ENCODE peak calls at places on chromosomes 6 and 20, in six cellular contexts. One of them, this sample, is unnamed.

GRCh38 chr6:153511896-153512496 is 380.9 kb upstream of the RGS17 start:
- DNase-seq in H9: peak; percentile 26
- DNase-seq in mesenchymal stem cell: peak; percentile 44
- DNase-seq in H1: no peak
- DNase-seq in IMR-90: peak; percentile 3
- DNase-seq in neuronal stem cell: peak; percentile 18
- DNase-seq in this sample: peak; percentile 55

GRCh38 chr6:35401514-35401913 is 50.6 kb upstream of the FANCE start:
- DNase-seq in H9: no peak
- DNase-seq in mesenchymal stem cell: no peak
- DNase-seq in neuronal stem cell: no peak
- DNase-seq in IMR-90: no peak
- DNase-seq in H1: no peak
- DNase-seq in this sample: no peak

GRCh38 chr20:42183147-42183546 is 565.0 kb upstream of the CHD6 start:
- DNase-seq in mesenchymal stem cell: no peak
- DNase-seq in H9: no peak
- DNase-seq in H1: no peak
- DNase-seq in IMR-90: no peak
- DNase-seq in neuronal stem cell: no peak
- DNase-seq in this sample: no peak

GRCh38 chr20:50691585-50692552 is 527 bp upstream of the RIPOR3 start:
- DNase-seq in mesenchymal stem cell: peak; percentile 86
- DNase-seq in H9: peak; percentile 55
- DNase-seq in neuronal stem cell: peak; percentile 35
- DNase-seq in H1: no peak
- DNase-seq in IMR-90: peak; percentile 69
- DNase-seq in this sample: peak; percentile 29

GRCh38 chr20:25269057-25269832 is 21.4 kb downstream of the PYGB start:
- DNase-seq in IMR-90: no peak
- DNase-seq in mesenchymal stem cell: no peak
- DNase-seq in H1: no peak
- DNase-seq in neuronal stem cell: no peak
- DNase-seq in H9: peak; percentile 8
- DNase-seq in this sample: no peak

GRCh38 chr6:43521836-43522235 is 4.9 kb downstream of the POLR1C start:
- DNase-seq in H9: no peak
- DNase-seq in mesenchymal stem cell: no peak
- DNase-seq in H1: no peak
- DNase-seq in IMR-90: no peak
- DNase-seq in neuronal stem cell: no peak
- DNase-seq in this sample: no peak

GRCh38 chr6:17881085-17881883 is 106.2 kb downstream of the KIF13A start:
- DNase-seq in IMR-90: no peak
- DNase-seq in H9: no peak
- DNase-seq in mesenchymal stem cell: peak; percentile 41
- DNase-seq in neuronal stem cell: no peak
- DNase-seq in H1: no peak
- DNase-seq in this sample: no peak

GRCh38 chr6:170262481-170263088 is 28.3 kb downstream of the DLL1 start:
- DNase-seq in mesenchymal stem cell: no peak
- DNase-seq in H9: no peak
- DNase-seq in H1: no peak
- DNase-seq in neuronal stem cell: no peak
- DNase-seq in IMR-90: no peak
- DNase-seq in this sample: no peak

GRCh38 chr6:14286144-14286543 is 168.6 kb downstream of the CD83 start:
- DNase-seq in H1: no peak
- DNase-seq in IMR-90: peak; percentile 90
- DNase-seq in neuronal stem cell: no peak
- DNase-seq in mesenchymal stem cell: no peak
- DNase-seq in H9: no peak
- DNase-seq in this sample: no peak

GRCh38 chr6:13538084-13538483 is 36.3 kb upstream of the SIRT5 start:
- DNase-seq in neuronal stem cell: no peak
- DNase-seq in mesenchymal stem cell: peak; percentile 63
- DNase-seq in H1: no peak
- DNase-seq in H9: no peak
- DNase-seq in IMR-90: peak; percentile 61
- DNase-seq in this sample: peak; percentile 57

GRCh38 chr6:25586927-25587326 is 65.1 kb upstream of the SCGN start:
- DNase-seq in IMR-90: no peak
- DNase-seq in H9: no peak
- DNase-seq in mesenchymal stem cell: no peak
- DNase-seq in neuronal stem cell: no peak
- DNase-seq in H1: no peak
- DNase-seq in this sample: no peak

GRCh38 chr6:101393291-101394251 is at the start of gene GRIK2:
- DNase-seq in H9: peak; percentile 75
- DNase-seq in mesenchymal stem cell: peak; percentile 62
- DNase-seq in neuronal stem cell: peak; percentile 54
- DNase-seq in IMR-90: peak; percentile 47
- DNase-seq in H1: no peak
- DNase-seq in this sample: peak; percentile 80

GRCh38 chr6:25218346-25218745 is 60.8 kb upstream of the CARMIL1 start:
- DNase-seq in IMR-90: no peak
- DNase-seq in neuronal stem cell: no peak
- DNase-seq in mesenchymal stem cell: no peak
- DNase-seq in H9: no peak
- DNase-seq in H1: no peak
- DNase-seq in this sample: no peak

GRCh38 chr6:72636786-72637185 is 14.9 kb downstream of the KCNQ5 start:
- DNase-seq in mesenchymal stem cell: no peak
- DNase-seq in H1: no peak
- DNase-seq in neuronal stem cell: no peak
- DNase-seq in IMR-90: no peak
- DNase-seq in H9: no peak
- DNase-seq in this sample: no peak

GRCh38 chr20:23180451-23180921 is 94.4 kb upstream of the CD93 start:
- DNase-seq in mesenchymal stem cell: peak; percentile 6
- DNase-seq in neuronal stem cell: no peak
- DNase-seq in H1: no peak
- DNase-seq in IMR-90: no peak
- DNase-seq in H9: no peak
- DNase-seq in this sample: no peak

GRCh38 chr6:55866110-55866509 is 9.3 kb downstream of the BMP5 start:
- DNase-seq in IMR-90: no peak
- DNase-seq in H9: no peak
- DNase-seq in neuronal stem cell: no peak
- DNase-seq in mesenchymal stem cell: no peak
- DNase-seq in H1: no peak
- DNase-seq in this sample: peak; percentile 44

GRCh38 chr6:143746202-143747119 is 68.7 kb downstream of the PHACTR2 start:
- DNase-seq in H1: peak; percentile 86
- DNase-seq in H9: peak; percentile 90
- DNase-seq in IMR-90: no peak
- DNase-seq in neuronal stem cell: no peak
- DNase-seq in mesenchymal stem cell: no peak
- DNase-seq in this sample: peak; percentile 47

GRCh38 chr6:50452001-50452400 is 261.3 kb upstream of the TFAP2D start:
- DNase-seq in mesenchymal stem cell: no peak
- DNase-seq in neuronal stem cell: no peak
- DNase-seq in H9: no peak
- DNase-seq in H1: no peak
- DNase-seq in IMR-90: no peak
- DNase-seq in this sample: no peak

GRCh38 chr6:160995271-160995670 is 3.7 kb downstream of the MAP3K4 start:
- DNase-seq in H1: no peak
- DNase-seq in neuronal stem cell: no peak
- DNase-seq in IMR-90: no peak
- DNase-seq in H9: no peak
- DNase-seq in mesenchymal stem cell: no peak
- DNase-seq in this sample: no peak

GRCh38 chr20:652611-653109 is 340 bp downstream of the SRXN1 start:
- DNase-seq in IMR-90: peak; percentile 44
- DNase-seq in H9: no peak
- DNase-seq in mesenchymal stem cell: peak; percentile 51
- DNase-seq in neuronal stem cell: no peak
- DNase-seq in H1: no peak
- DNase-seq in this sample: peak; percentile 62

GRCh38 chr6:142013286-142013685 is 119.4 kb upstream of the GJE1 start:
- DNase-seq in neuronal stem cell: no peak
- DNase-seq in H9: no peak
- DNase-seq in mesenchymal stem cell: peak; percentile 79
- DNase-seq in H1: no peak
- DNase-seq in IMR-90: peak; percentile 92
- DNase-seq in this sample: no peak

GRCh38 chr6:15879372-15880261 is 216.8 kb upstream of the DTNBP1 start:
- DNase-seq in mesenchymal stem cell: peak; percentile 88
- DNase-seq in H1: no peak
- DNase-seq in IMR-90: peak; percentile 13
- DNase-seq in H9: no peak
- DNase-seq in neuronal stem cell: no peak
- DNase-seq in this sample: no peak

GRCh38 chr6:98566126-98566525 is 268.2 kb upstream of the POU3F2 start:
- DNase-seq in H9: no peak
- DNase-seq in neuronal stem cell: no peak
- DNase-seq in IMR-90: no peak
- DNase-seq in mesenchymal stem cell: no peak
- DNase-seq in H1: no peak
- DNase-seq in this sample: no peak

GRCh38 chr20:58256842-58257241 is 28.4 kb upstream of the ANKRD60 start:
- DNase-seq in neuronal stem cell: no peak
- DNase-seq in H9: no peak
- DNase-seq in mesenchymal stem cell: no peak
- DNase-seq in IMR-90: no peak
- DNase-seq in H1: no peak
- DNase-seq in this sample: peak; percentile 57

GRCh38 chr6:37482356-37483292 is 17.1 kb downstream of the CCDC167 start:
- DNase-seq in mesenchymal stem cell: no peak
- DNase-seq in neuronal stem cell: no peak
- DNase-seq in H1: no peak
- DNase-seq in IMR-90: no peak
- DNase-seq in H9: peak; percentile 20
- DNase-seq in this sample: no peak

GRCh38 chr20:50130995-50131394 is 18.0 kb upstream of the UBE2V1 start:
- DNase-seq in H1: no peak
- DNase-seq in H9: no peak
- DNase-seq in neuronal stem cell: no peak
- DNase-seq in mesenchymal stem cell: no peak
- DNase-seq in IMR-90: peak; percentile 53
- DNase-seq in this sample: no peak

DNA sequence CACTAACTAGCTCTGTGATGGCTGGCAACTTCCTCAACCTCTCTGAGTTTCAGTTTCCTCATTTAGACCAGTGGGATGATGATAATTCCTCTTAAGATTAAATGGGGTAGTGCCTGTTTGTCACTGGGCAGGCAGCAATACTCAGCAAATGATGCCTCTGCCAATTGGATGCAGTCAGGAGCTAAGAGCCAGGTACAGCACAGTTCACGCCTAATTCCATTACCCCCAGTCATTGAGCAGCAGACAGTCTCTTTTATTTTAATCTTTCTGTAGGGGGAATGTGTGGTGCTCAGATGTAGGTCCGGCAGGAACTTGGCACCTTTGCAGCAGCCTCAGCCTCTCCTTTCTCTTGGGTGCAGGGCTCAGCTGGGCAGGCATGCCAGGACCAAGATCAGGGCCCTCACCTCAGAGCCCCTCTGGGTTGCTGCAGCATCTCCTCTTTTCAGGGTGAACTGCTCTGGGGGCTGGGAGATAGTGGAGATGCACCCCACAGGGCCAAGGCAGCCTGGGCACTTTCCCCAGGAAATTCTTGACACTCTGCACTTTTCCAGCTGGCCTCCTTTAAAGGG is 243.8 kb downstream of the LRFN2 start:
- DNase-seq in neuronal stem cell: no peak
- DNase-seq in mesenchymal stem cell: no peak
- DNase-seq in H1: no peak
- DNase-seq in H9: peak; percentile 20
- DNase-seq in IMR-90: no peak
- DNase-seq in this sample: no peak
- H3K18ac ChIP-seq in neuronal stem cell: no peak overlapping the region
- H3K18ac ChIP-seq in mesenchymal stem cell: no peak overlapping the region
- H3K18ac ChIP-seq in H1: peak overlapping the region; percentile 6
- H3K18ac ChIP-seq in H9: no peak overlapping the region
- H3K18ac ChIP-seq in IMR-90: no peak overlapping the region
- H3K18ac ChIP-seq in this sample: no peak overlapping the region

DNA sequence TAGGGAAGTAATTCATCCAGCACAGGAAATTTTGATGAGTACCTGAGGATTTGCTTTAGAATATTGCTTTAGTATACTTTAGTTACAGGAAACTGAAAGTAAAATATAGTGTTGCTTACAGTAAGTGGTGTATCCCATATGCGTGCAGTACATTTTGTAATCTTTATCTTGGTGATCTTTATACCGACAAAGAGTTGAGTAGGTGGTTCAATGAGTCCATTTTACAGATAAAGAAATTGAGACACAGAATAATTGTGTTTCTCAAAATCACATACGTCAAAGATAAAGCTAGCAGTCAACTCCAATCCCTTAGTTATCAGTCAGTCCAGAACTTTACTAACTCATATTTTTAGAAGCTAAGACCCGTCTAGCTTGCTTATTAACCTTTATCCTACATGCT is 65.8 kb upstream of the E2F3 start:
- DNase-seq in H1: no peak
- DNase-seq in mesenchymal stem cell: no peak
- DNase-seq in H9: no peak
- DNase-seq in neuronal stem cell: no peak
- DNase-seq in IMR-90: no peak
- DNase-seq in this sample: no peak
- H3K4ac ChIP-seq in H1: no peak overlapping the region
- H3K4ac ChIP-seq in mesenchymal stem cell: no peak overlapping the region
- H3K4ac ChIP-seq in H9: no peak overlapping the region
- H3K4ac ChIP-seq in neuronal stem cell: no peak overlapping the region
- H3K4ac ChIP-seq in IMR-90: no peak overlapping the region
- H3K4ac ChIP-seq in this sample: no peak overlapping the region

DNA sequence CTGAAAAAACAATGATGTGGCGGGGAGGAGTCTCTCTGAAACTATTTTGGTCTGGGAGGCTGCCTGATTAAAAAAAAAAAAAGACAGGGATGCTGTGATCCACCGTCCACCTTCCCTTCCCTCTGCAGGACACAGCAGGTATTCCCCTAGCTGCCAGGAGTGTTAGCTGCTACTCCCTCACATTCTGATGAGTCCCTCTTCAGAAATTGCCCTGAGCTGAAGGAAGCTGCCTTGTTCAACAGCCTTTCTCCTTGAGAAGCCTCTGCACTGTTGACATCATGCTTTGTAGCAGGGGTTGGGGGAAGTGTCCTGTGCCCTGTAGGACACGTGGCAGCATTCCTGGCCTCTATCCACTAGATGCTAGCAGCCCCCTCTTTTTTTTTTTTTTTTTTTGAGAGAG is 71.7 kb upstream of the ZMYND8 start:
- DNase-seq in H9: no peak
- DNase-seq in neuronal stem cell: no peak
- DNase-seq in mesenchymal stem cell: no peak
- DNase-seq in H1: no peak
- DNase-seq in IMR-90: no peak
- DNase-seq in this sample: peak; percentile 59
- H3K18ac ChIP-seq in H9: no peak overlapping the region
- H3K18ac ChIP-seq in neuronal stem cell: no peak overlapping the region
- H3K18ac ChIP-seq in mesenchymal stem cell: no peak overlapping the region
- H3K18ac ChIP-seq in H1: no peak overlapping the region
- H3K18ac ChIP-seq in IMR-90: no peak overlapping the region
- H3K18ac ChIP-seq in this sample: no peak overlapping the region

DNA sequence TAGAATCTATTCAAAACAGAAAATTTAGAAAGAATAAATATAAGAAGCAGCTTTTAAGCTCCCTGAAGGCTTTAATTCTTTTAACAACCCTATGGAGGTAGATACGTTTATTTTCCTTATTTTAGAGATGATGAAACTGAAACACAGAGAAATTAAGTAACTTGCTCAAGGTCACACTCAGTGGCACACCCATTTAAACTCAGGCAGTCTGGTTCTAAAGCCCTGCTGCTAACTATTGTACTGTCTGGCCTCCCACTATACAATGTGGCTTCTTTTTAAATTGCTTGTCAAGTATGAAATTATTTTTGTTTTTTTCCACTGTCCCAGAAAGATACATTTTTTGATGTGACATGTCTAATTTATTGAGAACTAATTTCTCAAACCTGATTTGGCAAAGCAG is 55.7 kb downstream of the FAM217A start:
- DNase-seq in mesenchymal stem cell: peak; percentile 22
- DNase-seq in IMR-90: no peak
- DNase-seq in neuronal stem cell: no peak
- DNase-seq in H9: no peak
- DNase-seq in H1: no peak
- DNase-seq in this sample: no peak
- H3K4ac ChIP-seq in mesenchymal stem cell: no peak overlapping the region
- H3K4ac ChIP-seq in IMR-90: no peak overlapping the region
- H3K4ac ChIP-seq in neuronal stem cell: no peak overlapping the region
- H3K4ac ChIP-seq in H9: no peak overlapping the region
- H3K4ac ChIP-seq in H1: no peak overlapping the region
- H3K4ac ChIP-seq in this sample: no peak overlapping the region